ENCODE peak calls at places on chromosome 6, in seven cellular contexts. One of them, this sample, is unnamed.

GRCh38 chr6:129141499-129141898 is 258.6 kb downstream of the LAMA2 start:
- DNase-seq in nephron progenitor cell: no peak
- DNase-seq in GM06990: no peak
- DNase-seq in right lobe of liver: no peak
- DNase-seq in CD4-positive, alpha-beta T cell: no peak
- DNase-seq in prostate gland: no peak
- DNase-seq in SK-N-SH: no peak
- DNase-seq in this sample: no peak

GRCh38 chr6:3663811-3664210 is 87.7 kb downstream of the PXDC1 start:
- DNase-seq in GM06990: no peak
- DNase-seq in prostate gland: no peak
- DNase-seq in SK-N-SH: no peak
- DNase-seq in right lobe of liver: no peak
- DNase-seq in CD4-positive, alpha-beta T cell: no peak
- DNase-seq in nephron progenitor cell: no peak
- DNase-seq in this sample: no peak

GRCh38 chr6:1923454-1923853 is 313.7 kb downstream of the FOXC1 start:
- DNase-seq in prostate gland: no peak
- DNase-seq in nephron progenitor cell: no peak
- DNase-seq in GM06990: no peak
- DNase-seq in CD4-positive, alpha-beta T cell: no peak
- DNase-seq in right lobe of liver: no peak
- DNase-seq in SK-N-SH: no peak
- DNase-seq in this sample: no peak

GRCh38 chr6:63644668-63645326 is 9.2 kb downstream of the PHF3 start:
- DNase-seq in right lobe of liver: no peak
- DNase-seq in nephron progenitor cell: no peak
- DNase-seq in CD4-positive, alpha-beta T cell: no peak
- DNase-seq in GM06990: no peak
- DNase-seq in prostate gland: no peak
- DNase-seq in SK-N-SH: no peak
- DNase-seq in this sample: no peak

GRCh38 chr6:39426057-39426592 is 103.6 kb upstream of the KCNK16 start:
- DNase-seq in GM06990: no peak
- DNase-seq in right lobe of liver: no peak
- DNase-seq in nephron progenitor cell: no peak
- DNase-seq in SK-N-SH: no peak
- DNase-seq in CD4-positive, alpha-beta T cell: no peak
- DNase-seq in prostate gland: peak; percentile 19
- DNase-seq in this sample: no peak

GRCh38 chr6:106629859-106630163 is 433 bp downstream of the QRSL1 start:
- DNase-seq in CD4-positive, alpha-beta T cell: no peak
- DNase-seq in prostate gland: no peak
- DNase-seq in SK-N-SH: no peak
- DNase-seq in GM06990: no peak
- DNase-seq in right lobe of liver: no peak
- DNase-seq in nephron progenitor cell: no peak
- DNase-seq in this sample: no peak

GRCh38 chr6:13402711-13403110 is 74.4 kb upstream of the TBC1D7 start:
- DNase-seq in nephron progenitor cell: no peak
- DNase-seq in prostate gland: no peak
- DNase-seq in CD4-positive, alpha-beta T cell: no peak
- DNase-seq in GM06990: no peak
- DNase-seq in right lobe of liver: no peak
- DNase-seq in SK-N-SH: no peak
- DNase-seq in this sample: no peak

GRCh38 chr6:12578097-12578496 is 138.5 kb upstream of the PHACTR1 start:
- DNase-seq in nephron progenitor cell: no peak
- DNase-seq in right lobe of liver: no peak
- DNase-seq in GM06990: no peak
- DNase-seq in CD4-positive, alpha-beta T cell: no peak
- DNase-seq in SK-N-SH: no peak
- DNase-seq in prostate gland: no peak
- DNase-seq in this sample: no peak

GRCh38 chr6:134347916-134348805 is 30.2 kb upstream of the SGK1 start:
- DNase-seq in right lobe of liver: no peak
- DNase-seq in CD4-positive, alpha-beta T cell: no peak
- DNase-seq in SK-N-SH: no peak
- DNase-seq in prostate gland: no peak
- DNase-seq in GM06990: no peak
- DNase-seq in nephron progenitor cell: no peak
- DNase-seq in this sample: no peak

GRCh38 chr6:30345852-30346251 is 896 bp downstream of the RPP21 start:
- DNase-seq in SK-N-SH: no peak
- DNase-seq in right lobe of liver: no peak
- DNase-seq in CD4-positive, alpha-beta T cell: no peak
- DNase-seq in nephron progenitor cell: no peak
- DNase-seq in prostate gland: no peak
- DNase-seq in GM06990: no peak
- DNase-seq in this sample: no peak

GRCh38 chr6:154370545-154370944 is 13.9 kb upstream of the IPCEF1 start:
- DNase-seq in GM06990: no peak
- DNase-seq in SK-N-SH: peak; percentile 52
- DNase-seq in CD4-positive, alpha-beta T cell: no peak
- DNase-seq in right lobe of liver: no peak
- DNase-seq in nephron progenitor cell: no peak
- DNase-seq in prostate gland: no peak
- DNase-seq in this sample: no peak

GRCh38 chr6:133817460-133818047 is 71.4 kb upstream of the TCF21 start:
- DNase-seq in prostate gland: no peak
- DNase-seq in GM06990: peak; percentile 18
- DNase-seq in SK-N-SH: peak; percentile 56
- DNase-seq in right lobe of liver: no peak
- DNase-seq in nephron progenitor cell: peak; percentile 48
- DNase-seq in CD4-positive, alpha-beta T cell: peak; percentile 42
- DNase-seq in this sample: peak; percentile 11

DNA sequence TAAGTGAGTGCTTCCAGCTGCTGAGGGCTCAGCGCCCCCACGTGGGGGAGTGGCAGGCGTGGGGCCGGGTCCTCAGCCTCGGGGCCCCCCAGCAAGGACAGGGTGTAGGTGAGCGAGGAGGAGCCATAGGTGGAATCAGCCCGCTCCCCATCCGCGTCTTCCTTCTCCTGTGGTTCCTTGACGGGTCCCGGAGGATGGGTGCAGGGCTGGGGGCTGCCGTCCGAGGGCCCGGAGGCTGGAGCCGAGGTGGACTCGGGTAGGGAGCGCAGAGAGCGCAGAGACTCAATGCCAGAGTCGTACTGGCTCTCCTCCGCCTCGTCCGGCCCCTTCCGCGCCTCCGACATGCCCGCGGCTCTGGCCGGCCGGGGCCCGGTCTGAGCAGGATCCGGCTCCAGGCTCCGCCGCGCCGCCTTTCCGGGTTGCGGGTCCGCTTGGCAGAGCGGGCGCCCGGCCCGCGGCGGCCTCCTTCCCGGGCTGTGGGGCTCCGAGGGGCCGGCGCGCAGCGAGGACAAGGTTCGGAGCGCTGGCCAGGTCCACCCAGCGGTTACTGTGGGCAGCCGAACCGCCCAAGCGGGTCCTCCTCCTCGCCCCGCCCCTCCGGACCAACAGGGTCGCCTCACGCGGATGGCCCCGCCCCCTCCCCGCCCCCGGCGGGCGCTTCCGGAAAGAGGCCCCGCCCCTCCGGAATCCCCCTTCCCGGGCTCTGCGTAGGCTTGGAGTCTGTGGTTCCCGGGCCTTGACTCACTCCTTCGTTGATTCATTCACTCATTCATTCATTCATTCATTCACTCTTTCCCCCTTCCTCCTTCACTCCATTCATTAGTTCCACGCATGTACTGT is at the start of gene NFKBIE:
- DNase-seq in right lobe of liver: peak; percentile 99
- DNase-seq in CD4-positive, alpha-beta T cell: peak; percentile 95
- DNase-seq in GM06990: peak; percentile 91
- DNase-seq in prostate gland: peak; percentile 95
- DNase-seq in SK-N-SH: peak; percentile 98
- DNase-seq in nephron progenitor cell: peak; percentile 98
- DNase-seq in this sample: peak; percentile 90
- TF ChIP-seq CTCF in right lobe of liver: peak; percentile 24
- TF ChIP-seq CTCF in CD4-positive, alpha-beta T cell: peak; percentile 67
- TF ChIP-seq CTCF in GM06990: peak; percentile 62
- TF ChIP-seq CTCF in prostate gland: no peak
- TF ChIP-seq CTCF in SK-N-SH: peak; percentile 53
- TF ChIP-seq CTCF in nephron progenitor cell: no peak
- TF ChIP-seq CTCF in this sample: peak; percentile 35

DNA sequence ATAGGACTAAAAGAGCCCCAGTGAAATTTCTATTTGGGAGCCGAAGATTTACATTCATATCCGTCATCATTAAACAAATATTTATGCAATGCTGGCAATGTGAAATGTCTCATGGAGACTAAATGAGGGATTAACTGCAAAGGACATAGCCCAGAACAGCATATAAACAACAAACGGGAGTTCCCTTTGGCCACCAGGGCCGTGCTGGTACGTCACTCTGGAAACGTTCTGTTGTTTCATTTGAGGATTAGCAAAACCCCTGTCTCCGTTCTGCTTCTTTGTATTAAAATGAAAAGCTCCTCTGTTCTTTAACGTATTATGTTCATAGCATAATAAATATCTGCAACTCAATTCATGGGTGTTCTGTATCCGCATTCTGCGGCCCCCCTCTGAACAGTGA is 90.3 kb upstream of the TNFAIP3 start:
- DNase-seq in prostate gland: peak; percentile 14
- DNase-seq in SK-N-SH: no peak
- DNase-seq in CD4-positive, alpha-beta T cell: no peak
- DNase-seq in nephron progenitor cell: no peak
- DNase-seq in GM06990: no peak
- DNase-seq in right lobe of liver: no peak
- DNase-seq in this sample: no peak
- TF ChIP-seq CTCF in prostate gland: no peak
- TF ChIP-seq CTCF in SK-N-SH: no peak
- TF ChIP-seq CTCF in CD4-positive, alpha-beta T cell: no peak
- TF ChIP-seq CTCF in nephron progenitor cell: no peak
- TF ChIP-seq CTCF in GM06990: no peak
- TF ChIP-seq CTCF in right lobe of liver: no peak
- TF ChIP-seq CTCF in this sample: no peak

GRCh38 chr6:113018351-113019151 is 671.4 kb downstream of the RFPL4B start:
- DNase-seq in GM06990: no peak
- DNase-seq in prostate gland: peak; percentile 44
- DNase-seq in nephron progenitor cell: no peak
- DNase-seq in SK-N-SH: no peak
- DNase-seq in right lobe of liver: no peak
- DNase-seq in CD4-positive, alpha-beta T cell: no peak
- DNase-seq in this sample: no peak
- TF ChIP-seq CTCF in GM06990: no peak
- TF ChIP-seq CTCF in prostate gland: no peak
- TF ChIP-seq CTCF in nephron progenitor cell: no peak
- TF ChIP-seq CTCF in SK-N-SH: no peak
- TF ChIP-seq CTCF in right lobe of liver: no peak
- TF ChIP-seq CTCF in CD4-positive, alpha-beta T cell: no peak
- TF ChIP-seq CTCF in this sample: no peak

DNA sequence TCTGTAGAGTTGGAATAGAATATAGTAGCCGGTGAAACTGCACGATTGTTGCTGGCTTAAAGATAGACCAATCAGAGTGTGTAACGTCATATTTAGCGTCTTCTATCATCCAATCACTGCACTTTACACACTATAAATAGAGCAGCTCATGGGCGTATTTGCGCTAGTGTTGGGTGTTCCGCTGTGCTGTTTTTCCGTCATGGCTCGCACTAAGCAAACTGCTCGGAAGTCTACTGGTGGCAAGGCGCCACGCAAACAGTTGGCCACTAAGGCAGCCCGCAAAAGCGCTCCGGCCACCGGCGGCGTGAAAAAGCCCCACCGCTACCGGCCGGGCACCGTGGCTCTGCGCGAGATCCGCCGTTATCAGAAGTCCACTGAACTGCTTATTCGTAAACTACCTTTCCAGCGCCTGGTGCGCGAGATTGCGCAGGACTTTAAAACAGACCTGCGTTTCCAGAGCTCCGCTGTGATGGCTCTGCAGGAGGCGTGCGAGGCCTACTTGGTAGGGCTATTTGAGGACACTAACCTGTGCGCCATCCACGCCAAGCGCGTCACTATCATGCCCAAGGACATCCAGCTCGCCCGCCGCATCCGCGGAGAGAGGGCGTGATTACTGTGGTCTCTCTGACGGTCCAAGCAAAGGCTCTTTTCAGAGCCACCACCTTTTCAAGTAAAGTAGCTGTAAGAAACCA is 57.8 kb downstream of the TRIM38 start:
- DNase-seq in right lobe of liver: peak; percentile 82
- DNase-seq in GM06990: peak; percentile 92
- DNase-seq in prostate gland: peak; percentile 84
- DNase-seq in nephron progenitor cell: peak; percentile 54
- DNase-seq in CD4-positive, alpha-beta T cell: peak; percentile 77
- DNase-seq in SK-N-SH: peak; percentile 87
- DNase-seq in this sample: peak; percentile 35
- TF ChIP-seq CTCF in right lobe of liver: no peak
- TF ChIP-seq CTCF in GM06990: peak; percentile 8
- TF ChIP-seq CTCF in prostate gland: no peak
- TF ChIP-seq CTCF in nephron progenitor cell: no peak
- TF ChIP-seq CTCF in CD4-positive, alpha-beta T cell: no peak
- TF ChIP-seq CTCF in SK-N-SH: no peak
- TF ChIP-seq CTCF in this sample: no peak

GRCh38 chr6:150877928-150878327 is 12.4 kb downstream of the MTHFD1L start:
- DNase-seq in GM06990: no peak
- DNase-seq in CD4-positive, alpha-beta T cell: no peak
- DNase-seq in SK-N-SH: no peak
- DNase-seq in prostate gland: no peak
- DNase-seq in right lobe of liver: peak; percentile 64
- DNase-seq in nephron progenitor cell: no peak
- DNase-seq in this sample: no peak
- TF ChIP-seq CTCF in GM06990: no peak
- TF ChIP-seq CTCF in CD4-positive, alpha-beta T cell: no peak
- TF ChIP-seq CTCF in SK-N-SH: no peak
- TF ChIP-seq CTCF in prostate gland: no peak
- TF ChIP-seq CTCF in right lobe of liver: peak; percentile 51
- TF ChIP-seq CTCF in nephron progenitor cell: no peak
- TF ChIP-seq CTCF in this sample: no peak